ENCODE peak calls at places on chromosomes 7 and 10, in four cellular contexts. V is cardiac fibroblast, Z is HCT116, S is astrocyte. G is an unnamed sample.

GRCh38 chr10:101879456-101880189 is 36.0 kb upstream of the KCNIP2 start:
- DNase-seq in V (peak), Z (no peak), S (peak), G (peak)

GRCh38 chr10:103850572-103850895 is 4.8 kb downstream of the SH3PXD2A start:
- DNase-seq in V (no peak), Z (no peak), S (no peak), G (no peak)

GRCh38 chr10:42637648-42638052 is 720 bp downstream of the ZNF33B start:
- DNase-seq in V (no peak), Z (no peak), S (no peak), G (no peak)

GRCh38 chr10:76723781-76724336 is 913.7 kb downstream of the KCNMA1 start:
- DNase-seq in V (no peak), Z (no peak), S (no peak), G (no peak)

GRCh38 chr7:69780377-69780776 is 182.1 kb downstream of the AUTS2 start:
- DNase-seq in V (no peak), Z (no peak), S (peak), G (no peak)

GRCh38 chr10:101958691-101959090 is 97.3 kb downstream of the ARMH3 start:
- DNase-seq in V (no peak), Z (no peak), S (no peak), G (no peak)

GRCh38 chr7:41709621-41710020 is 6.7 kb upstream of the INHBA start:
- DNase-seq in V (peak), Z (no peak), S (peak), G (peak)

GRCh38 chr10:98613446-98613845 is 166.7 kb upstream of the HPS1 start:
- DNase-seq in V (no peak), Z (no peak), S (no peak), G (no peak)

GRCh38 chr10:79146611-79147130 is 77.9 kb downstream of the ZMIZ1 start:
- DNase-seq in V (peak), Z (no peak), S (no peak), G (no peak)

GRCh38 chr7:48637382-48637781 is 287.0 kb upstream of the CDC14C start:
- DNase-seq in V (peak), Z (no peak), S (peak), G (no peak)

GRCh38 chr10:21502371-21502765 is 23.1 kb downstream of the SKIDA1 start:
- DNase-seq in V (no peak), Z (no peak), S (no peak), G (no peak)

GRCh38 chr7:1669954-1670893 is at the start of gene ELFN1:
- DNase-seq in V (no peak), Z (no peak), S (peak), G (peak)

GRCh38 chr10:88743999-88744398 is 15.8 kb upstream of the LIPN start:
- DNase-seq in V (no peak), Z (no peak), S (no peak), G (no peak)

DNA sequence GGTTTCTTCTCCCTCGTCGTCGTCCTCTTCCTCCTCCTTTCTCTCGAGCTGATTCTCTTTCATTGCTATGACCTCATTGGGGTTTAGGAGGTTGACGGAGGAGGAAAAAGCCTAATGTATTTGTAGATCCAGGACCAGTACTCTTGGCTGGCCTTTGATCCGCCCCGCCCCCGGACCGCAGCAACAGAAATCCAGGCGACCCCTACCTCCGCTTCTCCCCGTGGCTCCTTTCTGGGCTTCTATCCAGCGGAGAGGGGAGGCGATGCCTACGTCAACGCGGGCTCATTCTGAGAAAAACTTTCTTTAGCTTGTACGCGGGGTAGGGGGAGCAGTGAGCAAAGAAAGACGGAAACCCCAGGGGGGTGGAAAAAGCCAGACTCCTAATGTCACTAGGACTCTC is at the start of gene TMEM196:
- DNase-seq in V (no peak), Z (no peak), S (no peak), G (no peak)
- H3K4me3 ChIP-seq in V (no peak), Z (no peak), S (peak), G (peak)

GRCh38 chr10:72332423-72333110 is 22.2 kb downstream of the DNAJB12 start:
- DNase-seq in V (no peak), Z (no peak), S (no peak), G (no peak)

GRCh38 chr10:72330059-72330426 is 24.7 kb downstream of the DNAJB12 start:
- DNase-seq in V (no peak), Z (no peak), S (no peak), G (no peak)

GRCh38 chr10:72329290-72330058 is 25.2 kb downstream of the DNAJB12 start:
- DNase-seq in V (no peak), Z (no peak), S (no peak), G (no peak)

GRCh38 chr10:72333111-72334012 is 21.4 kb downstream of the DNAJB12 start:
- DNase-seq in V (no peak), Z (no peak), S (no peak), G (no peak)

GRCh38 chr10:72331575-72332422 is 22.9 kb downstream of the DNAJB12 start:
- DNase-seq in V (peak), Z (peak), S (peak), G (peak)
- TF ChIP-seq CTCF in V (no peak), Z (peak), S (no peak), G (no peak)

GRCh38 chr10:63396123-63396719 is 69.6 kb downstream of the JMJD1C start:
- DNase-seq in V (peak), Z (no peak), S (no peak), G (peak)
- H3K4me3 ChIP-seq in V (peak), Z (no peak), S (no peak), G (peak)

GRCh38 chr7:143512488-143513340 is 35.0 kb downstream of the TAS2R41 start:
- DNase-seq in V (peak), Z (no peak), S (no peak), G (no peak)
- TF ChIP-seq CTCF in V (no peak), Z (no peak), S (no peak), G (no peak)

GRCh38 chr10:69089638-69090599 is 2.0 kb downstream of the SRGN start:
- DNase-seq in V (peak), Z (no peak), S (peak), G (peak)

GRCh38 chr10:69088801-69089501 is 1.0 kb downstream of the SRGN start:
- DNase-seq in V (peak), Z (no peak), S (peak), G (peak)

GRCh38 chr10:69087600-69088470 is at the start of gene SRGN:
- DNase-seq in V (peak), Z (no peak), S (peak), G (peak)

GRCh38 chr10:69088471-69088769 is 517 bp downstream of the SRGN start:
- DNase-seq in V (peak), Z (no peak), S (no peak), G (peak)

GRCh38 chr10:69086131-69086530 is 1.8 kb upstream of the SRGN start:
- DNase-seq in V (peak), Z (no peak), S (no peak), G (peak)
- H3K4me3 ChIP-seq in V (no peak), Z (no peak), S (no peak), G (no peak)

GRCh38 chr10:119030421-119031250 is 1.1 kb downstream of the NANOS1 start:
- DNase-seq in V (peak), Z (peak), S (peak), G (peak)
- TF ChIP-seq CTCF in V (no peak), Z (no peak), S (no peak), G (no peak)

DNA sequence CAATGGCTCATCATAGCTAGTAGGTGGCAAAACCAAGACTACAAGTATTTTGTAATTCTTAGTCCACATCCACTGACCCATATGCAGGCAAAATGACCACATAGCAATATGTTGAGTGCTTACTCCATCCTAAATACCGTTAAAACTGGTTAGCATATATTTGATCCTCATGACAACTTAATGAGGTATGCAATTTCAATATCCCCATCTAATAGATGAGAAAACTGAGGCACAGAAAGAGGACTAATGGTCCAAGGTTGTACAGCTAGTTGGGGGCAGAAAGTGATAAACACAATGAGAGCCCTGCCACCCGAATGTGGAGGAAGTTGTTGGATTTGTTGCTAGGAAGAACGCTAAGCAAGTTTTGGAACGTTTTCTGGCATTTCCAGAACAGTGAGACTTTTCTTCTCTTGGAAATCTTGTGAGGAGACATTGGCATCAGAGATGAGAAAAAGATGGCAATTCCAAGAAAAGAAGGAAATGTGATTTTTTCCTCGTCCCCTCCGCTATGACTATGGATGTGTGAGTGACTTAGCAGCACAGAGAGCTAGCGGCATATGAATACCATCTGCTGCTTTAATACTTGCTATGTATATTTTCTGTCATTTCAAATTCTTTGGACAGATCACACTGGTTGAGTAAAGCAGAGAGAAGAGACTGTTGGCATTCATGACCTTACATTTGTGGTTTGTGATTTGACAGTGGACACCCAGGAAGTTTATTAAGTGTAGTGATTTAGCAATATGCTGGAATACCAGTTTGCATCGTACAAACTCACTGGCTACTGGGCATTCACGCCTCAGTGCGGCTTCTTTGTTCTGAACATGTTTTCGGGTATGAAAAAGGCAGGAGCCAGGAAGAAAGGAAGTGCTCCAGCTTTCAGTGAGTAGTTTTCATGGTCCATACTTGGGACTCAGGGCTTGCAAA is 51.5 kb downstream of the NRCAM start:
- DNase-seq in V (no peak), Z (no peak), S (no peak), G (no peak)
- H3K4me3 ChIP-seq in V (no peak), Z (no peak), S (no peak), G (no peak)

DNA sequence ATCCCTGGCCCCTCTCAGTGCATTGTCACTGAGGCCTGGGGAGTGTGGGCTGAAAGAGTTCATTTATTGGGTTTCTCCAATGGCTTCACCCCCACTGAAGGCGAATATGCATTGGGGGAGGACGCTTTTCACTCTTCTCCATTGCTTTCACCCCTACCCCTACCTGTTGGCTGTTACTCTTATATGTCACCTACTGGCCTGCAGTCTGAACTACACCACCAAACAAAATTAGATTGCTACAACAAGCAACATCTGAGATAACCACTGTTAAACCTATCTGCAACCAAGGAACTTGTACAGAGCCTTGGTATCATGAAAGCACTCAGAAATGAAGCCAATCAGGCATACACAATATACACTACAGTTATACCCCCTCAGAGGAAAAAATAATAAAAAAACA is 203.7 kb downstream of the REEP3 start:
- DNase-seq in V (no peak), Z (no peak), S (no peak), G (no peak)
- TF ChIP-seq CTCF in V (peak), Z (peak), S (peak), G (no peak)

G was measured in fibroblast of pulmonary artery.